ENCODE peak calls at places on chromosomes 6 and 20, in five cellular contexts. X, W, L, S and M are unnamed samples.

GRCh38 chr6:160036331-160036695 is 67.4 kb downstream of the IGF2R start:
- DNase-seq in X (no peak), W (no peak), L (no peak), S (no peak), M (no peak)

GRCh38 chr6:113732384-113732966 is 124.7 kb upstream of the MARCKS start:
- DNase-seq in X (peak), W (no peak), L (peak), S (no peak), M (no peak)

GRCh38 chr20:15362849-15363248 is 1025.4 kb upstream of the FLRT3 start:
- DNase-seq in X (no peak), W (peak), L (no peak), S (no peak), M (no peak)

GRCh38 chr6:110688661-110689268 is 126.5 kb downstream of the CDK19 start:
- DNase-seq in X (no peak), W (peak), L (peak), S (peak), M (no peak)

GRCh38 chr20:33305591-33306057 is 22.6 kb downstream of the BPIFB1 start:
- DNase-seq in X (no peak), W (no peak), L (no peak), S (peak), M (no peak)

GRCh38 chr6:131443014-131443413 is 130.0 kb upstream of the ARG1 start:
- DNase-seq in X (no peak), W (no peak), L (no peak), S (no peak), M (no peak)

GRCh38 chr20:8755340-8756118 is 313.4 kb upstream of the PLCB4 start:
- DNase-seq in X (no peak), W (no peak), L (no peak), S (no peak), M (no peak)

GRCh38 chr20:55354700-55355099 is 650.6 kb downstream of the CBLN4 start:
- DNase-seq in X (peak), W (no peak), L (no peak), S (no peak), M (no peak)

GRCh38 chr6:38279423-38279822 is 360.3 kb downstream of the BTBD9 start:
- DNase-seq in X (no peak), W (peak), L (no peak), S (no peak), M (no peak)

GRCh38 chr20:137668-138131 is 4.7 kb upstream of the DEFB126 start:
- DNase-seq in X (no peak), W (peak), L (no peak), S (no peak), M (peak)

GRCh38 chr20:62362590-62362940 is 4.5 kb downstream of the LAMA5 start:
- DNase-seq in X (no peak), W (no peak), L (no peak), S (no peak), M (no peak)

GRCh38 chr20:51494241-51495110 is 48.0 kb downstream of the NFATC2 start:
- DNase-seq in X (no peak), W (no peak), L (no peak), S (no peak), M (no peak)

GRCh38 chr20:3250091-3250504 is 11.1 kb upstream of the SLC4A11 start:
- DNase-seq in X (peak), W (peak), L (no peak), S (no peak), M (no peak)

GRCh38 chr6:73076211-73076610 is 149.1 kb downstream of the KHDC1L start:
- DNase-seq in X (no peak), W (peak), L (no peak), S (no peak), M (no peak)

GRCh38 chr6:102662851-102663250 is 1269.3 kb downstream of the GRIK2 start:
- DNase-seq in X (no peak), W (no peak), L (no peak), S (no peak), M (no peak)

GRCh38 chr20:63275825-63276224 is 3.2 kb downstream of the ARFGAP1 start:
- DNase-seq in X (no peak), W (no peak), L (no peak), S (no peak), M (no peak)

GRCh38 chr20:325889-326644 is 715 bp downstream of the SOX12 start:
- DNase-seq in X (peak), W (peak), L (peak), S (peak), M (peak)

GRCh38 chr6:71724456-71725180 is 161.7 kb upstream of the RIMS1 start:
- DNase-seq in X (no peak), W (no peak), L (no peak), S (no peak), M (no peak)

GRCh38 chr6:16688984-16689636 is 72.2 kb downstream of the ATXN1 start:
- DNase-seq in X (no peak), W (peak), L (no peak), S (peak), M (no peak)

GRCh38 chr6:100446115-100446921 is 18.4 kb downstream of the SIM1 start:
- DNase-seq in X (peak), W (no peak), L (no peak), S (no peak), M (no peak)

GRCh38 chr6:24125980-24126379 is at the start of gene NRSN1:
- DNase-seq in X (peak), W (no peak), L (peak), S (no peak), M (no peak)

GRCh38 chr6:24127316-24127715 is 1.3 kb downstream of the NRSN1 start:
- DNase-seq in X (no peak), W (no peak), L (no peak), S (no peak), M (no peak)

GRCh38 chr6:24122139-24122538 is 3.9 kb upstream of the NRSN1 start:
- DNase-seq in X (no peak), W (no peak), L (no peak), S (no peak), M (no peak)

GRCh38 chr6:24131751-24132150 is 5.7 kb downstream of the NRSN1 start:
- DNase-seq in X (no peak), W (no peak), L (no peak), S (no peak), M (no peak)

DNA sequence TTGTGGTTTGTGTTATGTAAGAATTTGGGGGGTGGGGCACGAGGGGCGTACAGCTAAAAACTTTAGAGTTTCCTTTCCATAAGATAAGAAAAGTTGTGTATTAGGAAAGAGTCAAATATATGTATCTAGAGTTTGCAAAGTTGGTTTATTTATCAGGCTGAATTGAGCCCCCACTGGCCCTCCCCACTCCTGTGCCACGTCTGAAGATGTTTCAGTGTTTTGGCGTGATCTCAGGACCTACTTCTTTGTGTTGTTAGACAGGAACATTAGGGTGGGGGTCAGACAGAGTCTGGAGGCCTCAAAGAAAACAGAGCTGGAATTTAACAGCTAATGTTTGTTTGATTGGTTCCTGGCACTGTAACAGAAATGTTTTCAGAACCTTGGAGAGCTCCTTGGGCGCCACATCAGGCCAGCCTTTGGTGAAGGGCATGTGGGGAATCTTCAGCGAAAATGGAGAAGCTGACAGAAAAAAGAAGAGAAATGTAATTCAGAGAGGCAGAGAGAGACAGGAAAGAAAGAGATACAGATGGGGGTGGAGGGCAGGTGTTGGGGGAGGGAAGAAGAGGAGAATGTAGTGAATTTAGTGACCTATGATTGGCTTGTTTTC is 674 bp downstream of the NRSN1 start:
- DNase-seq in X (peak), W (peak), L (peak), S (peak), M (peak)
- H3K4me3 ChIP-seq in X (peak), W (no peak), L (no peak), S (no peak), M (no peak)

DNA sequence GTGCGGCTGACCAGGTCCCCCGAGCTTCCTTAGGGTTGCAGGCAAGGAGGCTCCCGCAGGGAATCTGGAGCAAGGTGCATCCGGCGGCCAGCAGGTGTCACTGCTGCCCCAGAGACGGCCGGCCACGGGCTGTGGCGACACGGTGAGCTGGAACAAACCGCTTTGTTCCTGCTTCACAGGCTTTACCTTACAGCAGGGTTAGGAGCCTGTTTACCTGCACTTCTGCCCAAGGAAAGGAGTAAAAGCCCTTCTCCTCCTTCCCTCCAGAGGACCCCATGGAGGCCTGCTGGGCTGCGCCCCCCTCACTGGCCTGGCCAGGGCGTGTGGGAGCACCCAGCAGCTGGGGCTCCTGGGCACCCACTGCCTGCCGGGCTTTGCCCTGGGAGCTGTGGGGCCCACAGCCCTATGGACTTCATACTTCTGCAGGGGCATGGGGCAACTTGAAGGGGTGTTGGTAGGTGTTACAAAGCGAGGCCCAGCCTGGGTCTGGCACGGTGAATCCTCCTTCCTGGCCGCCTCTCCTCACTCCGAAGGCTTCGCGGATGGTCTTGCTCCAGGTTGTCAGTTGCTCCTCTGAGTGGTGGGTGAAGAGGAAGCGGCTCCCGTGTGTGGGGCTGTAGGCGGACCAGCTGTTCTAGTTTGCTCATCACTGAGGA is 88.4 kb downstream of the CDC5L start:
- DNase-seq in X (peak), W (peak), L (peak), S (peak), M (peak)
- H3K9ac ChIP-seq in X (no peak), W (peak), L (peak), S (no peak), M (peak)

GRCh38 chr6:77368660-77369313 is 94.5 kb downstream of the HTR1B start:
- DNase-seq in X (peak), W (no peak), L (peak), S (no peak), M (peak)
- H3K4me3 ChIP-seq in X (peak), W (no peak), L (peak), S (no peak), M (peak)

GRCh38 chr20:13085275-13085674 is 76.5 kb downstream of the SPTLC3 start:
- DNase-seq in X (no peak), W (peak), L (no peak), S (peak), M (no peak)
- H3K9ac ChIP-seq in X (no peak), W (no peak), L (no peak), S (no peak), M (no peak)

GRCh38 chr6:22025468-22026159 is 271.2 kb downstream of the PRL start:
- DNase-seq in X (peak), W (peak), L (no peak), S (peak), M (no peak)
- H3K4me3 ChIP-seq in X (peak), W (no peak), L (no peak), S (no peak), M (no peak)